ENCODE peak calls at places on chromosome 3, in four cellular contexts. S is EL, R is heart left ventricle, D is LoVo. U is an unnamed sample.

GRCh38 chr3:6260551-6261191 is 600.2 kb upstream of the GRM7 start:
- DNase-seq in R (no peak), S (no peak), D (no peak), U (no peak)

GRCh38 chr3:57026918-57027317 is 33.5 kb upstream of the SPATA12 start:
- DNase-seq in R (no peak), D (no peak), S (peak; percentile 42), U (no peak)

GRCh38 chr3:172711457-172711800 is 562 bp upstream of the NCEH1 start:
- DNase-seq in R (no peak), S (no peak), D (peak; percentile 59), U (no peak)

GRCh38 chr3:120908803-120909601 is 997 bp downstream of the STXBP5L start:
- DNase-seq in S (no peak), R (peak; percentile 21), D (no peak), U (no peak)

GRCh38 chr3:10437272-10437994 is 68.0 kb downstream of the ATP2B2 start:
- DNase-seq in S (peak; percentile 87), D (no peak), R (no peak), U (no peak)

GRCh38 chr3:8441969-8442559 is 59.6 kb upstream of the LMCD1 start:
- DNase-seq in S (peak; percentile 69), R (no peak), D (peak; percentile 61), U (no peak)

GRCh38 chr3:116863842-116864626 is 154.5 kb downstream of the TUSC7 start:
- DNase-seq in D (no peak), S (peak; percentile 32), R (no peak), U (peak; percentile 65)

GRCh38 chr3:113620091-113620490 is 76.4 kb downstream of the USF3 start:
- DNase-seq in D (no peak), S (no peak), R (no peak), U (no peak)

GRCh38 chr3:75249005-75249404 is 415.1 kb upstream of the FRG2C start:
- DNase-seq in R (no peak), D (no peak), S (no peak), U (no peak)

GRCh38 chr3:30231277-30232141 is 374.9 kb upstream of the TGFBR2 start:
- DNase-seq in S (peak; percentile 64), R (no peak), D (no peak), U (peak; percentile 1)

GRCh38 chr3:152386208-152386607 is 117.5 kb downstream of the MBNL1 start:
- DNase-seq in R (no peak), S (no peak), D (no peak), U (no peak)

GRCh38 chr3:104879919-104880318 is 486.8 kb upstream of the ALCAM start:
- DNase-seq in S (no peak), D (no peak), R (no peak), U (no peak)